ENCODE peak calls at places on chromosomes 16 and 17, in eight cellular contexts. One of them, this sample, is unnamed. For H3K4me1, the result is how much of the 10 kb centered on the place peaks cover.

GRCh38 chr17:5468075-5468473 is 708 bp downstream of the DHX33 start:
- DNase-seq in IMR-90: no peak
- DNase-seq in mucosa of descending colon: peak
- DNase-seq in heart right ventricle: no peak
- DNase-seq in CD8-positive, alpha-beta T cell: no peak
- DNase-seq in heart left ventricle: no peak
- DNase-seq in GM23338: peak
- DNase-seq in lower lobe of right lung: no peak
- DNase-seq in this sample: no peak

GRCh38 chr16:48117217-48118105 is 38.3 kb downstream of the ABCC12 start:
- DNase-seq in GM23338: peak
- DNase-seq in lower lobe of right lung: peak
- DNase-seq in heart left ventricle: peak
- DNase-seq in heart right ventricle: peak
- DNase-seq in IMR-90: no peak
- DNase-seq in CD8-positive, alpha-beta T cell: peak
- DNase-seq in mucosa of descending colon: peak
- DNase-seq in this sample: peak

GRCh38 chr16:85269165-85269564 is 156.9 kb upstream of the CIBAR2 start:
- DNase-seq in CD8-positive, alpha-beta T cell: no peak
- DNase-seq in IMR-90: no peak
- DNase-seq in heart right ventricle: no peak
- DNase-seq in lower lobe of right lung: no peak
- DNase-seq in GM23338: no peak
- DNase-seq in heart left ventricle: no peak
- DNase-seq in mucosa of descending colon: no peak
- DNase-seq in this sample: no peak

GRCh38 chr17:77499699-77500435 is 359.1 kb downstream of the SEC14L1 start:
- DNase-seq in lower lobe of right lung: no peak
- DNase-seq in GM23338: no peak
- DNase-seq in CD8-positive, alpha-beta T cell: no peak
- DNase-seq in heart left ventricle: no peak
- DNase-seq in heart right ventricle: no peak
- DNase-seq in mucosa of descending colon: no peak
- DNase-seq in IMR-90: no peak
- DNase-seq in this sample: no peak

GRCh38 chr17:27854163-27854562 is 39.0 kb downstream of the LYRM9 start:
- DNase-seq in heart right ventricle: no peak
- DNase-seq in GM23338: no peak
- DNase-seq in mucosa of descending colon: no peak
- DNase-seq in heart left ventricle: no peak
- DNase-seq in lower lobe of right lung: no peak
- DNase-seq in CD8-positive, alpha-beta T cell: no peak
- DNase-seq in IMR-90: no peak
- DNase-seq in this sample: no peak

GRCh38 chr17:44889003-44889402 is 10.2 kb downstream of the EFTUD2 start:
- DNase-seq in mucosa of descending colon: no peak
- DNase-seq in GM23338: no peak
- DNase-seq in lower lobe of right lung: no peak
- DNase-seq in heart left ventricle: no peak
- DNase-seq in CD8-positive, alpha-beta T cell: no peak
- DNase-seq in IMR-90: no peak
- DNase-seq in heart right ventricle: no peak
- DNase-seq in this sample: no peak

GRCh38 chr16:88351521-88352101 is 31.1 kb upstream of the ZNF469 start:
- DNase-seq in heart right ventricle: no peak
- DNase-seq in lower lobe of right lung: peak
- DNase-seq in mucosa of descending colon: no peak
- DNase-seq in IMR-90: no peak
- DNase-seq in CD8-positive, alpha-beta T cell: no peak
- DNase-seq in GM23338: no peak
- DNase-seq in heart left ventricle: peak
- DNase-seq in this sample: peak

GRCh38 chr17:48131216-48131824 is 23.8 kb downstream of the SNX11 start:
- DNase-seq in lower lobe of right lung: no peak
- DNase-seq in heart left ventricle: no peak
- DNase-seq in IMR-90: peak
- DNase-seq in CD8-positive, alpha-beta T cell: peak
- DNase-seq in mucosa of descending colon: peak
- DNase-seq in GM23338: peak
- DNase-seq in heart right ventricle: peak
- DNase-seq in this sample: no peak

GRCh38 chr17:9468937-9469336 is 106.7 kb downstream of the STX8 start:
- DNase-seq in CD8-positive, alpha-beta T cell: no peak
- DNase-seq in mucosa of descending colon: no peak
- DNase-seq in IMR-90: no peak
- DNase-seq in heart right ventricle: no peak
- DNase-seq in lower lobe of right lung: no peak
- DNase-seq in GM23338: no peak
- DNase-seq in heart left ventricle: no peak
- DNase-seq in this sample: no peak

GRCh38 chr17:48102700-48103378 is 1.6 kb upstream of the CBX1 start:
- DNase-seq in lower lobe of right lung: no peak
- DNase-seq in heart right ventricle: no peak
- DNase-seq in heart left ventricle: no peak
- DNase-seq in GM23338: no peak
- DNase-seq in IMR-90: no peak
- DNase-seq in CD8-positive, alpha-beta T cell: peak
- DNase-seq in mucosa of descending colon: no peak
- DNase-seq in this sample: no peak

GRCh38 chr16:48676836-48677235 is 66.9 kb upstream of the N4BP1 start:
- DNase-seq in lower lobe of right lung: no peak
- DNase-seq in heart left ventricle: no peak
- DNase-seq in IMR-90: peak
- DNase-seq in GM23338: no peak
- DNase-seq in heart right ventricle: no peak
- DNase-seq in mucosa of descending colon: no peak
- DNase-seq in CD8-positive, alpha-beta T cell: no peak
- DNase-seq in this sample: no peak

GRCh38 chr16:46843898-46844642 is 13.1 kb upstream of the C16orf87 start:
- DNase-seq in CD8-positive, alpha-beta T cell: no peak
- DNase-seq in IMR-90: no peak
- DNase-seq in GM23338: peak
- DNase-seq in heart left ventricle: no peak
- DNase-seq in heart right ventricle: no peak
- DNase-seq in lower lobe of right lung: peak
- DNase-seq in mucosa of descending colon: no peak
- DNase-seq in this sample: no peak

GRCh38 chr17:41785091-41785875 is 1.2 kb downstream of the JUP start:
- DNase-seq in GM23338: peak
- DNase-seq in heart left ventricle: no peak
- DNase-seq in CD8-positive, alpha-beta T cell: no peak
- DNase-seq in mucosa of descending colon: peak
- DNase-seq in lower lobe of right lung: no peak
- DNase-seq in IMR-90: no peak
- DNase-seq in heart right ventricle: peak
- DNase-seq in this sample: no peak

GRCh38 chr17:27640790-27641189 is 9.8 kb downstream of the LGALS9 start:
- DNase-seq in lower lobe of right lung: no peak
- DNase-seq in mucosa of descending colon: no peak
- DNase-seq in heart left ventricle: no peak
- DNase-seq in IMR-90: peak
- DNase-seq in heart right ventricle: no peak
- DNase-seq in GM23338: no peak
- DNase-seq in CD8-positive, alpha-beta T cell: no peak
- DNase-seq in this sample: no peak

GRCh38 chr16:62067182-62067581 is 30.9 kb upstream of the CDH8 start:
- DNase-seq in heart right ventricle: no peak
- DNase-seq in lower lobe of right lung: no peak
- DNase-seq in mucosa of descending colon: no peak
- DNase-seq in CD8-positive, alpha-beta T cell: no peak
- DNase-seq in IMR-90: no peak
- DNase-seq in GM23338: no peak
- DNase-seq in heart left ventricle: no peak
- DNase-seq in this sample: no peak

GRCh38 chr17:32283745-32284207 is 18.1 kb downstream of the RHBDL3 start:
- DNase-seq in heart left ventricle: no peak
- DNase-seq in GM23338: no peak
- DNase-seq in IMR-90: peak
- DNase-seq in lower lobe of right lung: no peak
- DNase-seq in mucosa of descending colon: no peak
- DNase-seq in CD8-positive, alpha-beta T cell: no peak
- DNase-seq in heart right ventricle: no peak
- DNase-seq in this sample: no peak

GRCh38 chr16:72162105-72162680 is 9.8 kb downstream of the PMFBP1 start:
- DNase-seq in heart right ventricle: no peak
- DNase-seq in CD8-positive, alpha-beta T cell: no peak
- DNase-seq in IMR-90: no peak
- DNase-seq in GM23338: peak
- DNase-seq in heart left ventricle: no peak
- DNase-seq in lower lobe of right lung: no peak
- DNase-seq in mucosa of descending colon: no peak
- DNase-seq in this sample: no peak

DNA sequence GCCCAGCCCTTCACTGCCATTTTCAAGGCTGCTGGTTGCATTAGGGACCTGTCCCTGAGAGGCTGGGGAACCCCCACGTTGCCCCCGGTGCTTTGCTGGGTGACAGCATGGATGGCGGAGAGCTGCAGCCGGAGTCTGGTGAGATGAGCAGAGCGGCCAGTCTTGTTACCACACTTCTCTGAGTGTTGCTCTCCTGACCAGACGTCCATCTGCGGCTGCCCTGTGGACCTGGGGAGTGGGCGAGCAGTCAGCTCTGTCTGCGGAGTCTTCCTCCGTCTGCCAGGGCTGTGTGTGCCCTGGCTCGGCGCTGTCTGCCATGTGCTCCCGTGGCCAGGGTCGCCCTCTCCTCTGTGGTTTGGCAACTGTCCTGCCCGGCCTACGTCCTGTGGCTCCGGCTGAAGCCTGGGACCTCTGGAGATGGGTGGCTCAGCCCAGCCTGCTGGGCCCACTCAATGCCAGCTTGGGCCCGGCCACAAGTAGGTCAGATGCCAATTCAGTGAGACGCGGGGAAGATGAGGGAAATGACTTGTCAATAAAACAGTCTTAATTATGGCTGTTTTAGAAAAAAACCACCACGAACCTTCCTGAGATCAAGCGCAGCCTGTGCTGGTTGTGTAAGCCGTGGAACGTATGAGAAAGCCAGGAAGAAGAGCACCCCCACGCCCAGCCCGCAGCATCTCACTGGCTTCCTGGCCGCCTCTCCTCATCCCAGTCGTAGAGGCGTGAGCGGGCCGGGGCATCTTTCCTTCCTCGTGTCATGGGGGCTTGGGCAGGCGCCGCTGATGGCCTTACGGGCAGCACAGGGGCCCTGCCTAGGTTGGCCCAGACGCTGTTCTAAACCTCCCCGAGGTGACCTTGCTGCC is 7.9 kb downstream of the KCTD5 start:
- DNase-seq in heart right ventricle: no peak
- DNase-seq in GM23338: no peak
- DNase-seq in lower lobe of right lung: peak
- DNase-seq in CD8-positive, alpha-beta T cell: no peak
- DNase-seq in IMR-90: no peak
- DNase-seq in heart left ventricle: peak
- DNase-seq in mucosa of descending colon: no peak
- DNase-seq in this sample: no peak
- H3K4me3 ChIP-seq in heart right ventricle: no peak
- H3K4me3 ChIP-seq in GM23338: no peak
- H3K4me3 ChIP-seq in lower lobe of right lung: no peak
- H3K4me3 ChIP-seq in CD8-positive, alpha-beta T cell: no peak
- H3K4me3 ChIP-seq in IMR-90: no peak
- H3K4me3 ChIP-seq in heart left ventricle: no peak
- H3K4me3 ChIP-seq in mucosa of descending colon: no peak
- H3K4me3 ChIP-seq in this sample: no peak

DNA sequence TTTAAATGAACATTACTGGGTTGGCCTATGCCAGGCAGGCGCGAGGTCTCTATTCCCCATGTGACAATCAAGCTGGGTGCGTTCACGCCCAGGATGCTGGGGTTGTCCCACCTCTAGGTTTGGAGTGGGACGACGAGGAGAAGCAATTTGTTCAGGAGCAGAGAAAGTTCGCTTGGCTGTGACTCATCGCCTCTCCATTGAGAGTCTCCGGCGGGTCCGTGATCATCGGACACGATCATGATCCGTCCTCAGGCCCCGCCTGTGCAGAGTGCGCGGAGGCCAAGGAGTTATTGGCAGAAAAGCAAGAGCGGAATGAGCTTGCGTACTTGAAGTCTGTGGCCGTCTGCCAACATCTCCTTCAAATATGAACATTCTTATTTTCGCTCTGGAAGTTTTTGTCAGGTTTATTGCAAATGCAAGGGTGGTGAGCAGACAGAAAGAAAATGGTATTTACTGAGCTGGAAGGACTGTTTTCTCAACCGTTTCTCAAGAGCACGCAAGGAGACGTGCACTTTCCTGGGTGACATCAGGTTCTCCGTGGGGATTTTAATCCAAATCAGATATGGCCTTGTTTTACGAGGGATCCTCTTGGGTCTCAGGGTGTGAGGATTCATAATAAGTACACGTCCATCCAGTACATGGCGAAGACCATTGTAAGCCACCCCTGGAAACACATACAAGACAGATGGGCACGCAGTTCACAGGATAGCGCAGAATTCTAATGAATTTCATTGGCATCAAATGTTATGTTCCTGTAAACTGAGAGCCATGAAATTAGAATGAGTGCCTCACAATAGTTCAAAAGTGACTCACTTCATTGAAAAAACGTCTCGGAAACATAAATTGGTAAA is 70.1 kb upstream of the CREBBP start:
- DNase-seq in heart left ventricle: peak
- DNase-seq in GM23338: no peak
- DNase-seq in CD8-positive, alpha-beta T cell: no peak
- DNase-seq in heart right ventricle: peak
- DNase-seq in mucosa of descending colon: peak
- DNase-seq in IMR-90: peak
- DNase-seq in lower lobe of right lung: peak
- DNase-seq in this sample: peak
- H3K4me1 ChIP-seq in heart left ventricle: half or more
- H3K4me1 ChIP-seq in GM23338: under half
- H3K4me1 ChIP-seq in CD8-positive, alpha-beta T cell: under half
- H3K4me1 ChIP-seq in heart right ventricle: half or more
- H3K4me1 ChIP-seq in mucosa of descending colon: under half
- H3K4me1 ChIP-seq in IMR-90: under half
- H3K4me1 ChIP-seq in lower lobe of right lung: under half
- H3K4me1 ChIP-seq in this sample: half or more

DNA sequence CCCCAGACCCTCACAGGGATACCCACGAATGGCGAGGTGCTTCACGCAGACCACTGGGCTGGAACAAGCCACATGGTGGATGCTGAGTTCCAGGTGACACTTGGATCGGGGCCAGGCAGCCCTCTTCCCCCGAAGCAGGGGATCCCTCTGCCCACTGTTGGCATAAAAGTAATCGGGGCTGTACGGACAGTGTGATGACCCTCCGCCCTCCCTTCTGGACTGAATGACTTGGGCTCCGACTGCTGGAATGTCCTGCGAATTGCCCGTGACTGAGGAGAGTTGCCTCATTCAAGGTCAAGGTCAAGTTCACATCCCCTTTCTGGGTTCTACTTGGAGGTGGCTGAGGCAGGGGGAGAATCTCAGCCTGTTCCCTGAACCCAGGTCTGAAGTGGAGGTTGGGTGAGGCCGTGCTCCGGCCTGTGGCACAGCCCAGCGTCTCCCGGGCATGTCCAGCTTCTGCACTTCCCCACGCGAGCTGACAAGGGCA is 28.5 kb upstream of the CREBBP start:
- DNase-seq in mucosa of descending colon: no peak
- DNase-seq in lower lobe of right lung: peak
- DNase-seq in IMR-90: no peak
- DNase-seq in heart left ventricle: no peak
- DNase-seq in heart right ventricle: no peak
- DNase-seq in CD8-positive, alpha-beta T cell: no peak
- DNase-seq in GM23338: peak
- DNase-seq in this sample: no peak
- TF ChIP-seq CTCF in mucosa of descending colon: no peak
- TF ChIP-seq CTCF in lower lobe of right lung: no peak
- TF ChIP-seq CTCF in IMR-90: no peak
- TF ChIP-seq CTCF in heart left ventricle: no peak
- TF ChIP-seq CTCF in heart right ventricle: no peak
- TF ChIP-seq CTCF in CD8-positive, alpha-beta T cell: no peak
- TF ChIP-seq CTCF in GM23338: peak
- TF ChIP-seq CTCF in this sample: no peak

GRCh38 chr17:64025732-64026294 is 5.4 kb upstream of the ICAM2 start:
- DNase-seq in CD8-positive, alpha-beta T cell: peak
- DNase-seq in heart left ventricle: peak
- DNase-seq in GM23338: peak
- DNase-seq in lower lobe of right lung: peak
- DNase-seq in heart right ventricle: peak
- DNase-seq in mucosa of descending colon: peak
- DNase-seq in IMR-90: peak
- DNase-seq in this sample: peak
- H3K4me3 ChIP-seq in CD8-positive, alpha-beta T cell: peak
- H3K4me3 ChIP-seq in heart left ventricle: no peak
- H3K4me3 ChIP-seq in GM23338: peak
- H3K4me3 ChIP-seq in lower lobe of right lung: no peak
- H3K4me3 ChIP-seq in heart right ventricle: peak
- H3K4me3 ChIP-seq in mucosa of descending colon: no peak
- H3K4me3 ChIP-seq in IMR-90: no peak
- H3K4me3 ChIP-seq in this sample: peak